ENCODE peak calls at places on chromosomes 7 and 10, in eight cellular contexts. One of them, this sample, is unnamed.

GRCh38 chr7:116796471-116796870 is 65.9 kb upstream of the CAPZA2 start:
- DNase-seq in PC-9: no peak
- DNase-seq in neuronal stem cell: no peak
- DNase-seq in naive thymus-derived CD4-positive, alpha-beta T cell: no peak
- DNase-seq in heart left ventricle: no peak
- DNase-seq in left ventricle myocardium inferior: no peak
- DNase-seq in HepG2: no peak
- DNase-seq in brain microvascular endothelial cell: no peak
- DNase-seq in this sample: no peak

GRCh38 chr7:65809259-65809981 is 63.5 kb upstream of the VKORC1L1 start:
- DNase-seq in HepG2: no peak
- DNase-seq in left ventricle myocardium inferior: no peak
- DNase-seq in naive thymus-derived CD4-positive, alpha-beta T cell: no peak
- DNase-seq in heart left ventricle: no peak
- DNase-seq in neuronal stem cell: no peak
- DNase-seq in PC-9: no peak
- DNase-seq in brain microvascular endothelial cell: no peak
- DNase-seq in this sample: no peak

GRCh38 chr10:102644646-102645387 is 538 bp downstream of the TRIM8 start:
- DNase-seq in neuronal stem cell: peak
- DNase-seq in HepG2: peak
- DNase-seq in PC-9: peak
- DNase-seq in brain microvascular endothelial cell: peak
- DNase-seq in naive thymus-derived CD4-positive, alpha-beta T cell: peak
- DNase-seq in heart left ventricle: peak
- DNase-seq in left ventricle myocardium inferior: peak
- DNase-seq in this sample: peak

GRCh38 chr7:18667466-18667865 is 171.9 kb downstream of the HDAC9 start:
- DNase-seq in naive thymus-derived CD4-positive, alpha-beta T cell: no peak
- DNase-seq in brain microvascular endothelial cell: peak
- DNase-seq in HepG2: peak
- DNase-seq in PC-9: no peak
- DNase-seq in left ventricle myocardium inferior: no peak
- DNase-seq in neuronal stem cell: no peak
- DNase-seq in heart left ventricle: no peak
- DNase-seq in this sample: peak

GRCh38 chr10:89916481-89916880 is 215.1 kb downstream of the KIF20B start:
- DNase-seq in brain microvascular endothelial cell: no peak
- DNase-seq in heart left ventricle: no peak
- DNase-seq in left ventricle myocardium inferior: no peak
- DNase-seq in HepG2: no peak
- DNase-seq in PC-9: peak
- DNase-seq in neuronal stem cell: no peak
- DNase-seq in naive thymus-derived CD4-positive, alpha-beta T cell: no peak
- DNase-seq in this sample: no peak

GRCh38 chr7:129376076-129376777 is 58.0 kb upstream of the STRIP2 start:
- DNase-seq in PC-9: peak
- DNase-seq in left ventricle myocardium inferior: no peak
- DNase-seq in brain microvascular endothelial cell: peak
- DNase-seq in neuronal stem cell: no peak
- DNase-seq in heart left ventricle: no peak
- DNase-seq in HepG2: peak
- DNase-seq in naive thymus-derived CD4-positive, alpha-beta T cell: peak
- DNase-seq in this sample: peak

GRCh38 chr7:77428777-77429231 is 12.7 kb upstream of the GSAP start:
- DNase-seq in heart left ventricle: no peak
- DNase-seq in PC-9: no peak
- DNase-seq in naive thymus-derived CD4-positive, alpha-beta T cell: no peak
- DNase-seq in brain microvascular endothelial cell: no peak
- DNase-seq in HepG2: no peak
- DNase-seq in neuronal stem cell: no peak
- DNase-seq in left ventricle myocardium inferior: no peak
- DNase-seq in this sample: no peak

GRCh38 chr7:8829100-8829499 is 395.7 kb downstream of the NXPH1 start:
- DNase-seq in neuronal stem cell: no peak
- DNase-seq in brain microvascular endothelial cell: no peak
- DNase-seq in naive thymus-derived CD4-positive, alpha-beta T cell: no peak
- DNase-seq in left ventricle myocardium inferior: no peak
- DNase-seq in heart left ventricle: no peak
- DNase-seq in HepG2: no peak
- DNase-seq in PC-9: no peak
- DNase-seq in this sample: no peak

GRCh38 chr7:111168182-111168581 is 77.3 kb downstream of the LRRN3 start:
- DNase-seq in left ventricle myocardium inferior: no peak
- DNase-seq in neuronal stem cell: no peak
- DNase-seq in naive thymus-derived CD4-positive, alpha-beta T cell: no peak
- DNase-seq in PC-9: no peak
- DNase-seq in brain microvascular endothelial cell: peak
- DNase-seq in HepG2: no peak
- DNase-seq in heart left ventricle: no peak
- DNase-seq in this sample: peak

GRCh38 chr10:99527526-99528255 is 5.1 kb upstream of the NKX2-3 start:
- DNase-seq in heart left ventricle: no peak
- DNase-seq in HepG2: no peak
- DNase-seq in left ventricle myocardium inferior: no peak
- DNase-seq in brain microvascular endothelial cell: no peak
- DNase-seq in PC-9: no peak
- DNase-seq in naive thymus-derived CD4-positive, alpha-beta T cell: no peak
- DNase-seq in neuronal stem cell: no peak
- DNase-seq in this sample: no peak

GRCh38 chr7:22256702-22257101 is 100.3 kb downstream of the RAPGEF5 start:
- DNase-seq in HepG2: no peak
- DNase-seq in naive thymus-derived CD4-positive, alpha-beta T cell: no peak
- DNase-seq in brain microvascular endothelial cell: no peak
- DNase-seq in neuronal stem cell: no peak
- DNase-seq in left ventricle myocardium inferior: no peak
- DNase-seq in PC-9: no peak
- DNase-seq in heart left ventricle: no peak
- DNase-seq in this sample: peak

GRCh38 chr10:21649441-21649872 is 115.4 kb downstream of the MLLT10 start:
- DNase-seq in brain microvascular endothelial cell: no peak
- DNase-seq in HepG2: no peak
- DNase-seq in neuronal stem cell: no peak
- DNase-seq in naive thymus-derived CD4-positive, alpha-beta T cell: no peak
- DNase-seq in heart left ventricle: no peak
- DNase-seq in left ventricle myocardium inferior: no peak
- DNase-seq in PC-9: no peak
- DNase-seq in this sample: peak

GRCh38 chr7:29146888-29147609 is 712 bp upstream of the CPVL start:
- DNase-seq in brain microvascular endothelial cell: no peak
- DNase-seq in left ventricle myocardium inferior: peak
- DNase-seq in HepG2: peak
- DNase-seq in naive thymus-derived CD4-positive, alpha-beta T cell: no peak
- DNase-seq in neuronal stem cell: no peak
- DNase-seq in heart left ventricle: peak
- DNase-seq in PC-9: no peak
- DNase-seq in this sample: peak

GRCh38 chr7:157550300-157551275 is 213.8 kb downstream of the DNAJB6 start:
- DNase-seq in naive thymus-derived CD4-positive, alpha-beta T cell: no peak
- DNase-seq in heart left ventricle: no peak
- DNase-seq in brain microvascular endothelial cell: no peak
- DNase-seq in HepG2: no peak
- DNase-seq in PC-9: no peak
- DNase-seq in left ventricle myocardium inferior: no peak
- DNase-seq in neuronal stem cell: no peak
- DNase-seq in this sample: no peak

GRCh38 chr10:24570658-24571426 is 152.8 kb downstream of the ARHGAP21 start:
- DNase-seq in PC-9: no peak
- DNase-seq in naive thymus-derived CD4-positive, alpha-beta T cell: no peak
- DNase-seq in brain microvascular endothelial cell: no peak
- DNase-seq in heart left ventricle: no peak
- DNase-seq in left ventricle myocardium inferior: no peak
- DNase-seq in neuronal stem cell: no peak
- DNase-seq in HepG2: no peak
- DNase-seq in this sample: no peak

GRCh38 chr7:6637544-6638229 is 569 bp downstream of the ZNF316 start:
- DNase-seq in heart left ventricle: no peak
- DNase-seq in neuronal stem cell: no peak
- DNase-seq in HepG2: peak
- DNase-seq in brain microvascular endothelial cell: no peak
- DNase-seq in PC-9: peak
- DNase-seq in left ventricle myocardium inferior: no peak
- DNase-seq in naive thymus-derived CD4-positive, alpha-beta T cell: peak
- DNase-seq in this sample: peak

DNA sequence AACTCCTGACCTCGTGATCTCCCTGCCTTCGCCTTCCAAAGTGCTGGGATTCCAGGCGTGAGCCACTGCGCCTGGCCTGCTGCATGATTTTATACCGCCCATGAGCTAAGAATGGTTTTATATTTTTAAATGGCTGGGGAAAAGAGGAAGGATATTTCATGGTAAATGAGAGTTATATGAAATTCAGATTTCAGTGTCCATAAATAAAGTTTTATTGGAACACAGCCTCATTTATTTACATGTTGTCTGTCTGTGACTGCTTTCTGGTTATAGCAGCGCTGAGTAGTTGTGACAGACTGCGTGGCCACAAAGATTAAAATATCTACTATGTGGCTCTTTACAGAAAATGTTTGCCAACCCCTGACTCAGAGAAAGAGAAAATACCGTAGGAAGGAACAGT is 2.2 kb downstream of the TRRAP start:
- DNase-seq in heart left ventricle: no peak
- DNase-seq in HepG2: no peak
- DNase-seq in naive thymus-derived CD4-positive, alpha-beta T cell: no peak
- DNase-seq in PC-9: no peak
- DNase-seq in left ventricle myocardium inferior: no peak
- DNase-seq in brain microvascular endothelial cell: no peak
- DNase-seq in neuronal stem cell: no peak
- DNase-seq in this sample: no peak
- H3K27ac ChIP-seq in heart left ventricle: no peak
- H3K27ac ChIP-seq in HepG2: no peak
- H3K27ac ChIP-seq in naive thymus-derived CD4-positive, alpha-beta T cell: peak
- H3K27ac ChIP-seq in PC-9: no peak
- H3K27ac ChIP-seq in left ventricle myocardium inferior: peak
- H3K27ac ChIP-seq in brain microvascular endothelial cell: no peak
- H3K27ac ChIP-seq in neuronal stem cell: no peak
- H3K27ac ChIP-seq in this sample: no peak

DNA sequence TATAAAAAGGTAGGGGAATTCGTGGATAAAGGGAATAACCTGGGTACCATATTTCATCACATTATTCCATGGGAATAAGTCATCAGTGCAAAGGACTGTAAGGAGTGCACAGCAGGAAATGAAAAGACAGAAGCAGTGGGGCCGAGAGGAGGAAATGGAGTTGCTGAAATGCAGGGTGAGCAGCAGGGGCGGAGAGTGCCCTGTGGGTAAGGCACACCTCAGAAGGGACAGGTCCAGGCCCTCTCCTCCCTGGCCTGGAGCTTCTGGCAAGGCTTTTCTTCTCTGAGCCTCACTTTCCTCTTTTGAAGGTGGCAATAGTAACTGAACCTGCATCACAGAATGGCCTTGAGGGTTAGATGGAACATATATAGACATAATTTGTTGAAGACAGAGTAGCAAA is 26.2 kb downstream of the IKZF1 start:
- DNase-seq in PC-9: no peak
- DNase-seq in brain microvascular endothelial cell: no peak
- DNase-seq in left ventricle myocardium inferior: no peak
- DNase-seq in naive thymus-derived CD4-positive, alpha-beta T cell: no peak
- DNase-seq in heart left ventricle: no peak
- DNase-seq in neuronal stem cell: no peak
- DNase-seq in HepG2: no peak
- DNase-seq in this sample: no peak
- H3K27ac ChIP-seq in PC-9: no peak
- H3K27ac ChIP-seq in brain microvascular endothelial cell: no peak
- H3K27ac ChIP-seq in left ventricle myocardium inferior: no peak
- H3K27ac ChIP-seq in naive thymus-derived CD4-positive, alpha-beta T cell: peak
- H3K27ac ChIP-seq in heart left ventricle: no peak
- H3K27ac ChIP-seq in neuronal stem cell: no peak
- H3K27ac ChIP-seq in HepG2: no peak
- H3K27ac ChIP-seq in this sample: no peak

GRCh38 chr10:77927343-77928256 is 1.0 kb upstream of the DLG5 start:
- DNase-seq in neuronal stem cell: peak
- DNase-seq in PC-9: no peak
- DNase-seq in brain microvascular endothelial cell: no peak
- DNase-seq in heart left ventricle: no peak
- DNase-seq in HepG2: no peak
- DNase-seq in left ventricle myocardium inferior: no peak
- DNase-seq in naive thymus-derived CD4-positive, alpha-beta T cell: no peak
- DNase-seq in this sample: peak
- H3K27ac ChIP-seq in neuronal stem cell: no peak
- H3K27ac ChIP-seq in PC-9: no peak
- H3K27ac ChIP-seq in brain microvascular endothelial cell: no peak
- H3K27ac ChIP-seq in heart left ventricle: peak
- H3K27ac ChIP-seq in HepG2: no peak
- H3K27ac ChIP-seq in left ventricle myocardium inferior: peak
- H3K27ac ChIP-seq in naive thymus-derived CD4-positive, alpha-beta T cell: no peak
- H3K27ac ChIP-seq in this sample: peak

DNA sequence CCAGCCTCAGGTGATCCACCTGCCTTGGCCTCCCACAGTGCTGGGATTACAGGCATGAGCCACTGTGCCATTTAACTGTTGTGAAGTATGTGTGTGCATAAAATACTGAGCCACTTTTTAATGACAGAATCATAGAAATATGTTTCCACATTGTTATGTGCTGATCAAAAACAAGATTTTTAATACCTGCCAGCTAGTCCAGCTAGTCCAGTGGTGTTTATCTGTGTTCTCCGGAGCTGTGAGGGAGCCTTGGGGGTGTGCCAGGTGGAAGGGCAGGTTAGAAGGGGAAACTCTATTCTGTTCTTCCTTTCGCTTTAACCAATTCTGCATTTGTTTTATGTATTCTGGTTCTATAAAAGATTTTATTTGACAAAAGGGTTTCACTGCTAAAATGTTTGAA is 7.0 kb downstream of the FAM221A start:
- DNase-seq in naive thymus-derived CD4-positive, alpha-beta T cell: no peak
- DNase-seq in PC-9: peak
- DNase-seq in neuronal stem cell: no peak
- DNase-seq in brain microvascular endothelial cell: no peak
- DNase-seq in left ventricle myocardium inferior: no peak
- DNase-seq in heart left ventricle: no peak
- DNase-seq in HepG2: no peak
- DNase-seq in this sample: no peak
- H3K27ac ChIP-seq in naive thymus-derived CD4-positive, alpha-beta T cell: no peak
- H3K27ac ChIP-seq in PC-9: no peak
- H3K27ac ChIP-seq in neuronal stem cell: no peak
- H3K27ac ChIP-seq in brain microvascular endothelial cell: no peak
- H3K27ac ChIP-seq in left ventricle myocardium inferior: no peak
- H3K27ac ChIP-seq in heart left ventricle: no peak
- H3K27ac ChIP-seq in HepG2: no peak
- H3K27ac ChIP-seq in this sample: no peak